ENCODE peak calls at places on chromosomes 3 and 15, in ten cellular contexts. One of them, this sample, is unnamed.

GRCh38 chr15:39581501-39582285 is 814 bp downstream of the THBS1 start:
- DNase-seq in Panc1: no peak
- DNase-seq in sigmoid colon: peak; percentile 88
- DNase-seq in GM23338: peak; percentile 73
- DNase-seq in HepG2: peak; percentile 78
- DNase-seq in transverse colon: peak; percentile 82
- DNase-seq in SK-N-SH: peak; percentile 52
- DNase-seq in upper lobe of left lung: peak; percentile 38
- DNase-seq in esophagus muscularis mucosa: peak; percentile 92
- DNase-seq in K562: no peak
- DNase-seq in this sample: no peak

GRCh38 chr3:177196473-177197040 is 725 bp downstream of the TBL1XR1 start:
- DNase-seq in GM23338: peak; percentile 73
- DNase-seq in SK-N-SH: peak; percentile 79
- DNase-seq in Panc1: no peak
- DNase-seq in HepG2: no peak
- DNase-seq in K562: peak; percentile 63
- DNase-seq in upper lobe of left lung: peak; percentile 89
- DNase-seq in esophagus muscularis mucosa: no peak
- DNase-seq in sigmoid colon: peak; percentile 71
- DNase-seq in transverse colon: peak; percentile 44
- DNase-seq in this sample: no peak

GRCh38 chr3:52094591-52095485 is 38.5 kb upstream of the DUSP7 start:
- DNase-seq in sigmoid colon: peak; percentile 22
- DNase-seq in upper lobe of left lung: no peak
- DNase-seq in Panc1: no peak
- DNase-seq in transverse colon: no peak
- DNase-seq in GM23338: no peak
- DNase-seq in esophagus muscularis mucosa: no peak
- DNase-seq in K562: no peak
- DNase-seq in SK-N-SH: no peak
- DNase-seq in HepG2: no peak
- DNase-seq in this sample: no peak

GRCh38 chr15:100627789-100628395 is 25.5 kb downstream of the ASB7 start:
- DNase-seq in sigmoid colon: peak; percentile 80
- DNase-seq in SK-N-SH: peak; percentile 75
- DNase-seq in Panc1: peak; percentile 75
- DNase-seq in HepG2: peak; percentile 48
- DNase-seq in K562: peak; percentile 71
- DNase-seq in GM23338: peak; percentile 78
- DNase-seq in upper lobe of left lung: no peak
- DNase-seq in transverse colon: peak; percentile 70
- DNase-seq in esophagus muscularis mucosa: no peak
- DNase-seq in this sample: no peak

GRCh38 chr15:52783191-52783829 is 6.8 kb downstream of the ONECUT1 start:
- DNase-seq in sigmoid colon: no peak
- DNase-seq in esophagus muscularis mucosa: no peak
- DNase-seq in transverse colon: no peak
- DNase-seq in GM23338: peak; percentile 93
- DNase-seq in Panc1: no peak
- DNase-seq in K562: no peak
- DNase-seq in HepG2: no peak
- DNase-seq in upper lobe of left lung: peak; percentile 61
- DNase-seq in SK-N-SH: no peak
- DNase-seq in this sample: no peak

GRCh38 chr3:178393833-178394232 is 142.4 kb upstream of the KCNMB2 start:
- DNase-seq in esophagus muscularis mucosa: no peak
- DNase-seq in GM23338: no peak
- DNase-seq in Panc1: no peak
- DNase-seq in sigmoid colon: no peak
- DNase-seq in transverse colon: no peak
- DNase-seq in SK-N-SH: no peak
- DNase-seq in K562: no peak
- DNase-seq in upper lobe of left lung: no peak
- DNase-seq in HepG2: no peak
- DNase-seq in this sample: no peak

GRCh38 chr3:196941846-196942225 is 492 bp downstream of the NCBP2 start:
- DNase-seq in upper lobe of left lung: no peak
- DNase-seq in K562: peak; percentile 60
- DNase-seq in Panc1: no peak
- DNase-seq in HepG2: no peak
- DNase-seq in GM23338: peak; percentile 68
- DNase-seq in esophagus muscularis mucosa: no peak
- DNase-seq in sigmoid colon: no peak
- DNase-seq in SK-N-SH: no peak
- DNase-seq in transverse colon: peak; percentile 60
- DNase-seq in this sample: no peak

GRCh38 chr15:32730677-32731654 is 13.2 kb downstream of the GREM1 start:
- DNase-seq in HepG2: peak; percentile 47
- DNase-seq in SK-N-SH: no peak
- DNase-seq in transverse colon: peak; percentile 89
- DNase-seq in K562: peak; percentile 72
- DNase-seq in sigmoid colon: no peak
- DNase-seq in GM23338: peak; percentile 83
- DNase-seq in upper lobe of left lung: peak; percentile 89
- DNase-seq in esophagus muscularis mucosa: no peak
- DNase-seq in Panc1: no peak
- DNase-seq in this sample: no peak

GRCh38 chr15:92989469-92989868 is 89.3 kb downstream of the CHD2 start:
- DNase-seq in SK-N-SH: no peak
- DNase-seq in HepG2: no peak
- DNase-seq in transverse colon: no peak
- DNase-seq in K562: no peak
- DNase-seq in sigmoid colon: no peak
- DNase-seq in Panc1: no peak
- DNase-seq in esophagus muscularis mucosa: no peak
- DNase-seq in GM23338: no peak
- DNase-seq in upper lobe of left lung: no peak
- DNase-seq in this sample: no peak

GRCh38 chr3:20043398-20043797 is 3.2 kb downstream of the KAT2B start:
- DNase-seq in transverse colon: peak; percentile 93
- DNase-seq in SK-N-SH: no peak
- DNase-seq in esophagus muscularis mucosa: peak; percentile 96
- DNase-seq in GM23338: no peak
- DNase-seq in sigmoid colon: peak; percentile 92
- DNase-seq in HepG2: no peak
- DNase-seq in Panc1: no peak
- DNase-seq in upper lobe of left lung: peak; percentile 46
- DNase-seq in K562: no peak
- DNase-seq in this sample: no peak

GRCh38 chr15:38706956-38707355 is 142.3 kb upstream of the RASGRP1 start:
- DNase-seq in SK-N-SH: no peak
- DNase-seq in Panc1: no peak
- DNase-seq in esophagus muscularis mucosa: no peak
- DNase-seq in sigmoid colon: no peak
- DNase-seq in GM23338: no peak
- DNase-seq in transverse colon: no peak
- DNase-seq in HepG2: no peak
- DNase-seq in upper lobe of left lung: no peak
- DNase-seq in K562: no peak
- DNase-seq in this sample: no peak

GRCh38 chr3:45583021-45583851 is 11.3 kb upstream of the LIMD1 start:
- DNase-seq in Panc1: no peak
- DNase-seq in upper lobe of left lung: peak; percentile 65
- DNase-seq in sigmoid colon: peak; percentile 89
- DNase-seq in GM23338: no peak
- DNase-seq in HepG2: peak; percentile 68
- DNase-seq in transverse colon: peak; percentile 34
- DNase-seq in esophagus muscularis mucosa: no peak
- DNase-seq in SK-N-SH: peak; percentile 73
- DNase-seq in K562: no peak
- DNase-seq in this sample: no peak

GRCh38 chr15:88015228-88015860 is 241.2 kb downstream of the NTRK3 start:
- DNase-seq in Panc1: no peak
- DNase-seq in SK-N-SH: no peak
- DNase-seq in HepG2: no peak
- DNase-seq in K562: no peak
- DNase-seq in esophagus muscularis mucosa: no peak
- DNase-seq in transverse colon: no peak
- DNase-seq in GM23338: peak; percentile 28
- DNase-seq in upper lobe of left lung: peak; percentile 0
- DNase-seq in sigmoid colon: no peak
- DNase-seq in this sample: no peak

GRCh38 chr3:61227799-61228198 is 23.5 kb downstream of the FHIT start:
- DNase-seq in SK-N-SH: no peak
- DNase-seq in upper lobe of left lung: no peak
- DNase-seq in K562: no peak
- DNase-seq in esophagus muscularis mucosa: no peak
- DNase-seq in Panc1: no peak
- DNase-seq in HepG2: no peak
- DNase-seq in sigmoid colon: no peak
- DNase-seq in transverse colon: no peak
- DNase-seq in GM23338: no peak
- DNase-seq in this sample: no peak

GRCh38 chr3:134874737-134875413 is 79.8 kb downstream of the EPHB1 start:
- DNase-seq in esophagus muscularis mucosa: no peak
- DNase-seq in HepG2: peak; percentile 27
- DNase-seq in transverse colon: no peak
- DNase-seq in upper lobe of left lung: no peak
- DNase-seq in GM23338: no peak
- DNase-seq in sigmoid colon: no peak
- DNase-seq in Panc1: no peak
- DNase-seq in K562: no peak
- DNase-seq in SK-N-SH: no peak
- DNase-seq in this sample: no peak

GRCh38 chr3:168524129-168524528 is 428.4 kb upstream of the GOLIM4 start:
- DNase-seq in upper lobe of left lung: no peak
- DNase-seq in HepG2: no peak
- DNase-seq in K562: no peak
- DNase-seq in esophagus muscularis mucosa: no peak
- DNase-seq in transverse colon: no peak
- DNase-seq in GM23338: no peak
- DNase-seq in Panc1: no peak
- DNase-seq in SK-N-SH: no peak
- DNase-seq in sigmoid colon: no peak
- DNase-seq in this sample: no peak
- TF ChIP-seq POLR2AphosphoS5 in upper lobe of left lung: no peak
- TF ChIP-seq POLR2AphosphoS5 in HepG2: no peak
- TF ChIP-seq POLR2AphosphoS5 in K562: no peak
- TF ChIP-seq POLR2AphosphoS5 in esophagus muscularis mucosa: no peak
- TF ChIP-seq POLR2AphosphoS5 in transverse colon: no peak
- TF ChIP-seq POLR2AphosphoS5 in GM23338: no peak
- TF ChIP-seq POLR2AphosphoS5 in Panc1: no peak
- TF ChIP-seq POLR2AphosphoS5 in SK-N-SH: no peak
- TF ChIP-seq POLR2AphosphoS5 in sigmoid colon: no peak
- TF ChIP-seq POLR2AphosphoS5 in this sample: no peak

GRCh38 chr3:47664519-47664918 is 85.9 kb upstream of the CSPG5 start:
- DNase-seq in esophagus muscularis mucosa: no peak
- DNase-seq in K562: no peak
- DNase-seq in HepG2: peak; percentile 14
- DNase-seq in Panc1: no peak
- DNase-seq in GM23338: peak; percentile 67
- DNase-seq in SK-N-SH: peak; percentile 33
- DNase-seq in upper lobe of left lung: no peak
- DNase-seq in sigmoid colon: no peak
- DNase-seq in transverse colon: no peak
- DNase-seq in this sample: no peak

GRCh38 chr3:47663630-47664240 is 85.1 kb upstream of the CSPG5 start:
- DNase-seq in HepG2: no peak
- DNase-seq in K562: no peak
- DNase-seq in GM23338: peak; percentile 12
- DNase-seq in sigmoid colon: no peak
- DNase-seq in transverse colon: no peak
- DNase-seq in Panc1: no peak
- DNase-seq in SK-N-SH: no peak
- DNase-seq in esophagus muscularis mucosa: no peak
- DNase-seq in upper lobe of left lung: peak; percentile 46
- DNase-seq in this sample: no peak

GRCh38 chr3:47666118-47666517 is 87.5 kb upstream of the CSPG5 start:
- DNase-seq in GM23338: no peak
- DNase-seq in HepG2: no peak
- DNase-seq in sigmoid colon: no peak
- DNase-seq in esophagus muscularis mucosa: no peak
- DNase-seq in SK-N-SH: no peak
- DNase-seq in Panc1: no peak
- DNase-seq in upper lobe of left lung: no peak
- DNase-seq in transverse colon: no peak
- DNase-seq in K562: no peak
- DNase-seq in this sample: no peak

DNA sequence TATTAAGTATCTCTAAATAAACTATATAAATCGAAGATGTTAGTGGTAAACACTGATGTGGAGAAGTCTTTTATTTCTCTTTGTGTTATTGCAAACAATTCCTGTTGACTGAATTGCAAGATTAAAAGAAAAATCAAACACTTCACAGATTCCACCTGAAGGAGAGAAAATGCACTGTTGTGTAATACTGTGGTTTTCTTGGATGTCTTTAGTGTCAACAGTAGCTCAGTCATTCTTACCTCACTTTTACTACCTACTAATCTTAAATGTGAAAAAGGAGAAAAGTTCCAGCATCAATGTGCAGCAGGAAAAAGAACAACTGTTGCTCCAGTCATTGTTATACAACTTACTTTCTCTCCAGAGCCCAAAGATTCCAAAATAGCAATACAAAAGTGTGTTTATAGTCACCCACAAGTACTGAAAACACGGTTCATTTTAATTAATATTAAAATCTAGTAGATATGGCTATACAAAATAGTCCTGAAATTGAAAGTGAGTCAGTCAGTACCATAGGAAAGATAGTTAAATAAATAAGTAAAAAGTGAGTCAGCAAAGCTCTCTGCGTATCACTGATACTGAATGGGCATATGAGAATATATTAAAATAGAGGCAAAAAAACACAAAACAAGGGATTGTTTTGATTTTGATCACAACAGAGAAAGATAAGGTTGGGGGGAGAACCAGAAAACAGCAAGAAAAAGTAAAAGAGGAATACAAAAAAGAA is 90.5 kb upstream of the CSPG5 start:
- DNase-seq in transverse colon: no peak
- DNase-seq in SK-N-SH: no peak
- DNase-seq in K562: no peak
- DNase-seq in HepG2: no peak
- DNase-seq in esophagus muscularis mucosa: no peak
- DNase-seq in sigmoid colon: no peak
- DNase-seq in GM23338: no peak
- DNase-seq in Panc1: no peak
- DNase-seq in upper lobe of left lung: no peak
- DNase-seq in this sample: no peak
- H3K4me1 ChIP-seq in transverse colon: no peaks in the 10 kb centered on the region
- H3K4me1 ChIP-seq in SK-N-SH: no peaks in the 10 kb centered on the region
- H3K4me1 ChIP-seq in K562: no peaks in the 10 kb centered on the region
- H3K4me1 ChIP-seq in HepG2: no peaks in the 10 kb centered on the region
- H3K4me1 ChIP-seq in esophagus muscularis mucosa: no peaks in the 10 kb centered on the region
- H3K4me1 ChIP-seq in sigmoid colon: no peaks in the 10 kb centered on the region
- H3K4me1 ChIP-seq in GM23338: no peaks in the 10 kb centered on the region
- H3K4me1 ChIP-seq in Panc1: no peaks in the 10 kb centered on the region
- H3K4me1 ChIP-seq in upper lobe of left lung: no peaks in the 10 kb centered on the region
- H3K4me1 ChIP-seq in this sample: no peaks in the 10 kb centered on the region

GRCh38 chr3:29240248-29240647 is 40.6 kb upstream of the RBMS3 start:
- DNase-seq in sigmoid colon: no peak
- DNase-seq in transverse colon: no peak
- DNase-seq in upper lobe of left lung: no peak
- DNase-seq in GM23338: peak; percentile 36
- DNase-seq in Panc1: no peak
- DNase-seq in HepG2: no peak
- DNase-seq in esophagus muscularis mucosa: no peak
- DNase-seq in SK-N-SH: no peak
- DNase-seq in K562: no peak
- DNase-seq in this sample: no peak
- H3K27ac ChIP-seq in sigmoid colon: no peak overlapping the region
- H3K27ac ChIP-seq in transverse colon: no peak overlapping the region
- H3K27ac ChIP-seq in upper lobe of left lung: no peak overlapping the region
- H3K27ac ChIP-seq in GM23338: no peak overlapping the region
- H3K27ac ChIP-seq in Panc1: no peak overlapping the region
- H3K27ac ChIP-seq in HepG2: no peak overlapping the region
- H3K27ac ChIP-seq in esophagus muscularis mucosa: no peak overlapping the region
- H3K27ac ChIP-seq in SK-N-SH: peak overlapping the region; percentile 45
- H3K27ac ChIP-seq in K562: no peak overlapping the region
- H3K27ac ChIP-seq in this sample: no peak overlapping the region

GRCh38 chr3:143808999-143809700 is 39.1 kb downstream of the SLC9A9 start:
- DNase-seq in GM23338: no peak
- DNase-seq in upper lobe of left lung: no peak
- DNase-seq in sigmoid colon: no peak
- DNase-seq in HepG2: no peak
- DNase-seq in SK-N-SH: no peak
- DNase-seq in esophagus muscularis mucosa: peak; percentile 55
- DNase-seq in transverse colon: no peak
- DNase-seq in Panc1: no peak
- DNase-seq in K562: no peak
- DNase-seq in this sample: no peak
- TF ChIP-seq POLR2AphosphoS5 in GM23338: no peak
- TF ChIP-seq POLR2AphosphoS5 in upper lobe of left lung: no peak
- TF ChIP-seq POLR2AphosphoS5 in sigmoid colon: no peak
- TF ChIP-seq POLR2AphosphoS5 in HepG2: no peak
- TF ChIP-seq POLR2AphosphoS5 in SK-N-SH: no peak
- TF ChIP-seq POLR2AphosphoS5 in esophagus muscularis mucosa: no peak
- TF ChIP-seq POLR2AphosphoS5 in transverse colon: peak; percentile 10
- TF ChIP-seq POLR2AphosphoS5 in Panc1: no peak
- TF ChIP-seq POLR2AphosphoS5 in K562: no peak
- TF ChIP-seq POLR2AphosphoS5 in this sample: no peak

This sample was measured in vagina.